ENCODE peak calls at places on chromosomes 6 and 20, in eight cellular contexts. U is uterus, X is BE2C, G is PC-3, H is colonic mucosa, M is heart left ventricle, L is ascending aorta, Z is brain microvascular endothelial cell. A is an unnamed sample. For H3K36me3, the result is how much of the 10 kb centered on the place peaks cover.

GRCh38 chr6:106072501-106073140 is 13.5 kb upstream of the PRDM1 start:
- DNase-seq in U (no peak), X (no peak), G (no peak), H (no peak), M (no peak), L (no peak), Z (no peak), A (no peak)

GRCh38 chr6:169029861-169030260 is 223.8 kb downstream of the THBS2 start:
- DNase-seq in U (no peak), X (peak), G (no peak), H (no peak), M (no peak), L (no peak), Z (no peak), A (no peak)

GRCh38 chr6:149094934-149095341 is 222.6 kb upstream of the TAB2 start:
- DNase-seq in U (no peak), X (no peak), G (no peak), H (no peak), M (no peak), L (no peak), Z (no peak), A (no peak)

GRCh38 chr6:12304487-12304886 is 14.3 kb downstream of the EDN1 start:
- DNase-seq in U (no peak), X (no peak), G (no peak), H (no peak), M (no peak), L (no peak), Z (no peak), A (no peak)

GRCh38 chr6:66865771-66866170 is 1158.7 kb upstream of the EYS start:
- DNase-seq in U (no peak), X (no peak), G (peak), H (no peak), M (no peak), L (no peak), Z (no peak), A (no peak)

GRCh38 chr6:96157018-96157565 is 141.3 kb downstream of the FUT9 start:
- DNase-seq in U (no peak), X (no peak), G (no peak), H (no peak), M (no peak), L (no peak), Z (no peak), A (no peak)

GRCh38 chr6:41266555-41266954 is 19.9 kb downstream of the TREM1 start:
- DNase-seq in U (no peak), X (no peak), G (no peak), H (no peak), M (no peak), L (no peak), Z (no peak), A (no peak)

GRCh38 chr6:70686548-70687133 is 19.0 kb downstream of the SMAP1 start:
- DNase-seq in U (no peak), X (no peak), G (peak), H (no peak), M (no peak), L (no peak), Z (peak), A (no peak)

GRCh38 chr6:170253910-170254269 is 37.0 kb downstream of the DLL1 start:
- DNase-seq in U (no peak), X (no peak), G (no peak), H (no peak), M (no peak), L (no peak), Z (no peak), A (no peak)

GRCh38 chr6:7155871-7156579 is 48.3 kb downstream of the RREB1 start:
- DNase-seq in U (no peak), X (no peak), G (no peak), H (no peak), M (no peak), L (no peak), Z (no peak), A (no peak)

GRCh38 chr20:6705106-6705766 is 62.2 kb upstream of the BMP2 start:
- DNase-seq in U (no peak), X (no peak), G (peak), H (no peak), M (no peak), L (no peak), Z (peak), A (no peak)

GRCh38 chr6:170179925-170180324 is 111.0 kb downstream of the DLL1 start:
- DNase-seq in U (peak), X (no peak), G (no peak), H (no peak), M (no peak), L (no peak), Z (no peak), A (no peak)

GRCh38 chr6:85240787-85241186 is 209.1 kb upstream of the NT5E start:
- DNase-seq in U (no peak), X (no peak), G (no peak), H (no peak), M (no peak), L (no peak), Z (no peak), A (peak)

GRCh38 chr6:39225543-39225942 is 3.7 kb downstream of the KCNK5 start:
- DNase-seq in U (no peak), X (no peak), G (no peak), H (peak), M (no peak), L (no peak), Z (no peak), A (no peak)

GRCh38 chr6:71533939-71534379 is 245.3 kb downstream of the OGFRL1 start:
- DNase-seq in U (no peak), X (peak), G (peak), H (no peak), M (no peak), L (no peak), Z (no peak), A (no peak)

GRCh38 chr6:138944412-138944811 is 43.6 kb downstream of the REPS1 start:
- DNase-seq in U (no peak), X (no peak), G (peak), H (no peak), M (no peak), L (no peak), Z (peak), A (peak)

GRCh38 chr6:32977953-32978324 is 9.5 kb downstream of the BRD2 start:
- DNase-seq in U (no peak), X (no peak), G (no peak), H (no peak), M (no peak), L (no peak), Z (no peak), A (no peak)

GRCh38 chr6:1606533-1607235 is 3.0 kb upstream of the FOXC1 start:
- DNase-seq in U (no peak), X (no peak), G (no peak), H (no peak), M (no peak), L (peak), Z (no peak), A (no peak)

GRCh38 chr6:150770631-150771030 is 94.9 kb upstream of the MTHFD1L start:
- DNase-seq in U (no peak), X (no peak), G (no peak), H (no peak), M (no peak), L (no peak), Z (no peak), A (no peak)

GRCh38 chr20:52192296-52193007 is 873 bp upstream of the ZFP64 start:
- DNase-seq in U (no peak), X (peak), G (peak), H (no peak), M (peak), L (no peak), Z (no peak), A (no peak)

GRCh38 chr20:325889-326644 is 715 bp downstream of the SOX12 start:
- DNase-seq in U (peak), X (peak), G (peak), H (peak), M (peak), L (peak), Z (peak), A (no peak)

GRCh38 chr6:118485601-118486550 is 62.2 kb upstream of the PLN start:
- DNase-seq in U (no peak), X (no peak), G (no peak), H (no peak), M (no peak), L (no peak), Z (no peak), A (no peak)

GRCh38 chr20:59751075-59751711 is 146.9 kb downstream of the PHACTR3 start:
- DNase-seq in U (peak), X (peak), G (peak), H (peak), M (peak), L (peak), Z (peak), A (no peak)

GRCh38 chr6:144845181-144845580 is 560.0 kb downstream of the UTRN start:
- DNase-seq in U (no peak), X (no peak), G (no peak), H (no peak), M (no peak), L (no peak), Z (no peak), A (no peak)

GRCh38 chr20:1434571-1435336 is 31.9 kb downstream of the NSFL1C start:
- DNase-seq in U (no peak), X (no peak), G (peak), H (peak), M (peak), L (no peak), Z (peak), A (peak)

GRCh38 chr6:144406796-144407195 is 121.7 kb downstream of the UTRN start:
- DNase-seq in U (no peak), X (no peak), G (no peak), H (no peak), M (no peak), L (no peak), Z (no peak), A (no peak)

GRCh38 chr6:112979830-112980229 is 632.7 kb downstream of the RFPL4B start:
- DNase-seq in U (no peak), X (peak), G (peak), H (peak), M (peak), L (no peak), Z (peak), A (no peak)

GRCh38 chr6:132818404-132819359 is 4.3 kb downstream of the RPS12 start:
- DNase-seq in U (no peak), X (no peak), G (no peak), H (no peak), M (no peak), L (no peak), Z (no peak), A (no peak)

GRCh38 chr20:22491188-22491500 is 93.2 kb downstream of the FOXA2 start:
- DNase-seq in U (no peak), X (no peak), G (no peak), H (no peak), M (no peak), L (no peak), Z (no peak), A (no peak)

GRCh38 chr6:50259903-50260302 is 210.2 kb upstream of the DEFB112 start:
- DNase-seq in U (no peak), X (no peak), G (no peak), H (no peak), M (no peak), L (no peak), Z (no peak), A (no peak)

GRCh38 chr6:53866231-53866630 is 71.4 kb downstream of the LRRC1 start:
- DNase-seq in U (no peak), X (no peak), G (no peak), H (no peak), M (no peak), L (no peak), Z (peak), A (no peak)

GRCh38 chr6:57017069-57017468 is 29.4 kb upstream of the KIAA1586 start:
- DNase-seq in U (no peak), X (no peak), G (no peak), H (no peak), M (no peak), L (no peak), Z (no peak), A (no peak)

GRCh38 chr6:63598001-63598250 is 25.6 kb downstream of the LOC128125822 start:
- DNase-seq in U (no peak), X (no peak), G (no peak), H (no peak), M (no peak), L (no peak), Z (no peak), A (no peak)

GRCh38 chr6:39816744-39817143 is 24.6 kb downstream of the DAAM2 start:
- DNase-seq in U (peak), X (no peak), G (no peak), H (no peak), M (no peak), L (no peak), Z (no peak), A (no peak)

GRCh38 chr20:38242848-38243449 is 17.6 kb downstream of the KIAA1755 start:
- DNase-seq in U (no peak), X (no peak), G (peak), H (no peak), M (no peak), L (no peak), Z (no peak), A (no peak)

GRCh38 chr20:45041464-45042337 is 59.2 kb downstream of the KCNS1 start:
- DNase-seq in U (no peak), X (no peak), G (peak), H (peak), M (no peak), L (no peak), Z (peak), A (peak)

GRCh38 chr20:50561379-50562078 is 51.3 kb downstream of the PTPN1 start:
- DNase-seq in U (peak), X (no peak), G (peak), H (no peak), M (no peak), L (peak), Z (peak), A (peak)

GRCh38 chr6:36095497-36096391 is 34.6 kb upstream of the MAPK13 start:
- DNase-seq in U (no peak), X (no peak), G (no peak), H (peak), M (no peak), L (no peak), Z (no peak), A (no peak)
- H3K4me3 ChIP-seq in U (no peak), X (no peak), G (no peak), H (no peak), M (no peak), L (no peak), Z (no peak), A (no peak)

GRCh38 chr20:63280929-63281545 is 8.4 kb downstream of the ARFGAP1 start:
- DNase-seq in U (no peak), X (peak), G (peak), H (no peak), M (no peak), L (no peak), Z (no peak), A (no peak)
- TF ChIP-seq CTCF in U (no peak), X (peak), G (peak), H (no peak), M (no peak), L (no peak), Z (peak), A (peak)

GRCh38 chr20:62890444-62890843 is 28.8 kb upstream of the TCFL5 start:
- DNase-seq in U (no peak), X (no peak), G (no peak), H (no peak), M (no peak), L (no peak), Z (no peak), A (no peak)

GRCh38 chr20:62893700-62894099 is 32.1 kb upstream of the TCFL5 start:
- DNase-seq in U (no peak), X (no peak), G (no peak), H (no peak), M (no peak), L (no peak), Z (no peak), A (no peak)

GRCh38 chr20:62891111-62891510 is 29.5 kb upstream of the TCFL5 start:
- DNase-seq in U (no peak), X (no peak), G (no peak), H (no peak), M (no peak), L (no peak), Z (no peak), A (no peak)

GRCh38 chr20:62894261-62894660 is 32.0 kb downstream of the DIDO1 start:
- DNase-seq in U (no peak), X (no peak), G (no peak), H (no peak), M (no peak), L (no peak), Z (no peak), A (no peak)

GRCh38 chr20:62892348-62893304 is 31.0 kb upstream of the TCFL5 start:
- DNase-seq in U (no peak), X (no peak), G (no peak), H (no peak), M (no peak), L (no peak), Z (no peak), A (no peak)
- H3K36me3 ChIP-seq in U (under half), X (half or more), G (half or more), H (under half), M (under half), L (half or more), Z (half or more), A (under half)

GRCh38 chr20:8130840-8131526 is 1.1 kb upstream of the PLCB1 start:
- DNase-seq in U (no peak), X (no peak), G (no peak), H (no peak), M (no peak), L (no peak), Z (no peak), A (no peak)

GRCh38 chr20:8129211-8129986 is 2.7 kb upstream of the PLCB1 start:
- DNase-seq in U (no peak), X (no peak), G (no peak), H (no peak), M (no peak), L (no peak), Z (no peak), A (no peak)

GRCh38 chr20:8132632-8133587 is 844 bp downstream of the PLCB1 start:
- DNase-seq in U (peak), X (peak), G (no peak), H (peak), M (peak), L (peak), Z (no peak), A (no peak)

GRCh38 chr20:8132015-8132631 is at the start of gene PLCB1:
- DNase-seq in U (peak), X (peak), G (peak), H (peak), M (peak), L (peak), Z (peak), A (no peak)

DNA sequence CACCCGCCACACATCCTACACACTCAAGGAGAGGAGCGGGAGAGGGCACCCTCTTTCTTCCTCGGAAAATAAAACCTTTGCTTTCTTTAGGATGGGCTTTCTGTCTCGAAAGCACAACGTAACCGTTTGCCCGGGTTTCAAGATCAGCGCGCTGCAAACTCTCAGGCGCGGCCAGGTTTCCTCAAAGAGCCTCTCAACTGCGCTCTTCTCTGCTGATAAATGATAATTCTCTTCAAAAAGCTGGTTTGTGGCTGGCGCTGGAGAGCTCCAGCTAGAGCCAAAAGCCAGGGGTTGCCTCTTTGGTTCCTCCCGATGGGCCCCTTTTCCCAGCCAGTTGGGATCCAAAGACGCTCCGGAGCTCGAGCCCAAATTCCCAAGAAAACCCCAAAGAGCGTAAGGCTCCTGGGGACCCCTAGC is 460 bp upstream of the PLCB1 start:
- DNase-seq in U (no peak), X (no peak), G (peak), H (no peak), M (no peak), L (no peak), Z (peak), A (no peak)
- H3K4me3 ChIP-seq in U (peak), X (peak), G (peak), H (peak), M (peak), L (peak), Z (peak), A (peak)

GRCh38 chr6:21538186-21538798 is 55.3 kb upstream of the SOX4 start:
- DNase-seq in U (no peak), X (no peak), G (peak), H (no peak), M (no peak), L (no peak), Z (peak), A (peak)
- TF ChIP-seq CTCF in U (no peak), X (no peak), G (no peak), H (no peak), M (no peak), L (no peak), Z (no peak), A (no peak)

GRCh38 chr20:20731945-20732296 is 19.5 kb upstream of the RALGAPA2 start:
- DNase-seq in U (peak), X (no peak), G (no peak), H (no peak), M (no peak), L (no peak), Z (peak), A (no peak)

GRCh38 chr20:20734475-20734948 is 22.1 kb upstream of the RALGAPA2 start:
- DNase-seq in U (no peak), X (no peak), G (no peak), H (no peak), M (no peak), L (no peak), Z (no peak), A (no peak)

GRCh38 chr20:20733943-20734342 is 21.5 kb upstream of the RALGAPA2 start:
- DNase-seq in U (no peak), X (no peak), G (no peak), H (no peak), M (no peak), L (no peak), Z (no peak), A (no peak)

GRCh38 chr20:20731000-20731944 is 18.8 kb upstream of the RALGAPA2 start:
- DNase-seq in U (no peak), X (no peak), G (no peak), H (no peak), M (no peak), L (no peak), Z (peak), A (no peak)

GRCh38 chr20:20732641-20733040 is 20.2 kb upstream of the RALGAPA2 start:
- DNase-seq in U (no peak), X (no peak), G (no peak), H (no peak), M (no peak), L (no peak), Z (no peak), A (no peak)
- H3K36me3 ChIP-seq in U (under half), X (under half), G (under half), H (under half), M (under half), L (under half), Z (under half), A (under half)

GRCh38 chr6:45563092-45563491 is 185.4 kb upstream of the SUPT3H start:
- DNase-seq in U (no peak), X (no peak), G (no peak), H (no peak), M (no peak), L (no peak), Z (no peak), A (no peak)

GRCh38 chr6:45563902-45564301 is 186.2 kb upstream of the SUPT3H start:
- DNase-seq in U (no peak), X (no peak), G (no peak), H (no peak), M (no peak), L (no peak), Z (no peak), A (no peak)

GRCh38 chr6:45558858-45559257 is 181.1 kb upstream of the SUPT3H start:
- DNase-seq in U (no peak), X (no peak), G (no peak), H (no peak), M (no peak), L (no peak), Z (no peak), A (no peak)

GRCh38 chr6:45560421-45560820 is 182.7 kb upstream of the SUPT3H start:
- DNase-seq in U (no peak), X (no peak), G (no peak), H (no peak), M (no peak), L (no peak), Z (no peak), A (no peak)

DNA sequence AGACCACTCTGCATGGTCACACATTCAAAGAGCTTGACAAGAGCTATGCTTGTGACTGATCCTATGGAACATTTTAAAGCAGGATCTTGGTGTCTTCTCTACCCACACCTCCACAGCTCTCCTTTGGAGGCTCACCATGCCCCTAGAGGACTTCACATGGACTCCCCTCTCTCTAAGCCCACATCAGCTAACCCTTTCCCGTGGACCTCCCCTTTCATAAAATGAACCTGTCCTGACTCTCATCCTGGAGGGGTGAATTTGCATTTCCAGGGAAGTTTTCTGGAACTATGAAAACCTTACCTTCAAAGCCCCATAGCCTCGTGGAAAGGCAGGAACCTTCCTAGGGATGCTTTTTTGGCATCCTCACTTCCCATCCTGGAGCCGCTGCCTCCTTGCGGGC is 184.4 kb upstream of the SUPT3H start:
- DNase-seq in U (no peak), X (no peak), G (no peak), H (no peak), M (no peak), L (no peak), Z (no peak), A (no peak)
- H3K4me3 ChIP-seq in U (no peak), X (no peak), G (no peak), H (no peak), M (no peak), L (no peak), Z (no peak), A (no peak)

GRCh38 chr6:15247750-15248450 is 2.0 kb downstream of the JARID2 start:
- DNase-seq in U (peak), X (peak), G (peak), H (peak), M (peak), L (peak), Z (peak), A (no peak)
- TF ChIP-seq CTCF in U (peak), X (no peak), G (peak), H (no peak), M (no peak), L (no peak), Z (peak), A (no peak)

A was measured in kidney epithelial cell.